ENCODE peak calls at places on chromosomes 1 and 21, in five cellular contexts. G, E, D, X and B are unnamed samples. For H3K9me3, the result is how much of the 10 kb centered on the place peaks cover.

GRCh38 chr1:221331263-221332183 is 410.4 kb downstream of the DUSP10 start:
- DNase-seq in G (no peak), E (no peak), X (no peak), D (no peak), B (no peak)

GRCh38 chr1:84504580-84505021 is 1.6 kb upstream of the SPATA1 start:
- DNase-seq in G (no peak), D (peak), E (no peak), X (no peak), B (peak)

GRCh38 chr1:19003371-19004290 is 47.2 kb upstream of the IFFO2 start:
- DNase-seq in X (no peak), E (no peak), G (no peak), D (no peak), B (no peak)

GRCh38 chr1:179025975-179026812 is 500 bp downstream of the FAM20B start:
- DNase-seq in G (no peak), X (peak), D (peak), E (peak), B (peak)

GRCh38 chr1:213669512-213669911 is 318.3 kb upstream of the PROX1 start:
- DNase-seq in X (no peak), E (no peak), D (no peak), G (no peak), B (no peak)

GRCh38 chr21:41707231-41707988 is 59.4 kb downstream of the RIPK4 start:
- DNase-seq in E (no peak), X (no peak), G (no peak), D (no peak), B (no peak)

GRCh38 chr1:77850082-77850481 is 38.3 kb upstream of the NEXN start:
- DNase-seq in E (no peak), G (no peak), X (no peak), D (no peak), B (no peak)

GRCh38 chr1:36366091-36366661 is 19.5 kb downstream of the STK40 start:
- DNase-seq in X (peak), E (no peak), D (peak), G (no peak), B (no peak)

GRCh38 chr21:42841156-42841915 is 38.0 kb downstream of the WDR4 start:
- DNase-seq in E (peak), X (peak), G (no peak), D (peak), B (no peak)

GRCh38 chr1:163706915-163707314 is 385.2 kb downstream of the NUF2 start:
- DNase-seq in G (no peak), X (no peak), D (no peak), E (no peak), B (peak)
- H3K9me3 ChIP-seq in G (under half), X (under half), D (under half), E (under half), B (under half)

GRCh38 chr1:112701227-112702066 is 5.5 kb downstream of the RHOC start:
- DNase-seq in D (no peak), X (peak), E (no peak), G (no peak), B (no peak)
- TF ChIP-seq POLR2AphosphoS5 in D (no peak), X (no peak), E (no peak), G (no peak), B (peak)

DNA sequence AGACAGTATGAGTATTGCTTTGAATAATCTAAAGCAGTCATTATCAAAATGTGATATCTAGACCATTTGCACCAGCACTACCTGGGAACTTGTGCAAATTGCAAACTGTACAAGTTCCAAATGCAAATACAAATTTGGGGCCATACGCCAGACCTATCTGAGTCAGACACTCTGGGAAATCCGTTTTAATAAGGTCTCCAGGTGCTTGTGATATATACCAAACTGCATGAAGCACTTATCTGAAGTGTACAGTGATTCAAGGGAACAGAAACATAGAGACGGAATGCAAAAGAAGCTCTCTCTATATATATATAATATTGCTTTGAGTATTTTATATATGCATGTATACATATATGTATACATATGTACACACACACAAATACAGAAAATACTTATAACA is 36.2 kb upstream of the ASPM start:
- DNase-seq in E (no peak), D (no peak), G (no peak), X (no peak), B (no peak)
- H3K9me3 ChIP-seq in E (under half), D (under half), G (under half), X (under half), B (under half)

GRCh38 chr1:107941123-107941522 is 23.9 kb downstream of the VAV3 start:
- DNase-seq in G (no peak), X (no peak), E (no peak), D (no peak), B (no peak)
- TF ChIP-seq POLR2AphosphoS5 in G (no peak), X (no peak), E (no peak), D (no peak), B (no peak)

GRCh38 chr1:248055261-248055660 is 8.6 kb downstream of the OR2L3 start:
- DNase-seq in E (no peak), D (no peak), X (no peak), G (no peak), B (no peak)
- H3K9me3 ChIP-seq in E (under half), D (under half), X (under half), G (under half), B (under half)

GRCh38 chr1:51423098-51423821 is 92.9 kb upstream of the TTC39A start:
- DNase-seq in D (no peak), E (no peak), X (no peak), G (no peak), B (peak)
- TF ChIP-seq POLR2AphosphoS5 in D (no peak), E (no peak), X (no peak), G (no peak), B (no peak)

DNA sequence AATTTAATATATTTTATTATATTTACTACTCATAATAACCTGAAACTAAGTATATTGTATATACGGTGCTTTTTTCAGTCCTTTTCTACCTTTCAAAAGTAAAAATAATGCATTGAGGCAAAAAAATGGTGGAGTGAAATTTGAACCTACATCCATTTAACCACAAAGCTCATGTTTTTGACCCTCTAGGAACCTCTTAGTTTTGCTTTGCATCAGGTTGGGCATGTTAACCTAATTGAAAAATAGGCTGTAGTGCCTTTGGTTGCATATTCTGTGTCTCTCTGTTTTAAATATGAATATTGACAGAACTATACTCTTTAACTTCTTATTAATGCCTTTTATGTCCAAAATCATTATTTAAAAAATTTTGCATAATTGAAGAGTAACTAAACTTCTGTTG is 3.8 kb downstream of the SGIP1 start:
- DNase-seq in G (no peak), X (no peak), D (no peak), E (no peak), B (no peak)
- H3K9me3 ChIP-seq in G (under half), X (under half), D (under half), E (under half), B (under half)

DNA sequence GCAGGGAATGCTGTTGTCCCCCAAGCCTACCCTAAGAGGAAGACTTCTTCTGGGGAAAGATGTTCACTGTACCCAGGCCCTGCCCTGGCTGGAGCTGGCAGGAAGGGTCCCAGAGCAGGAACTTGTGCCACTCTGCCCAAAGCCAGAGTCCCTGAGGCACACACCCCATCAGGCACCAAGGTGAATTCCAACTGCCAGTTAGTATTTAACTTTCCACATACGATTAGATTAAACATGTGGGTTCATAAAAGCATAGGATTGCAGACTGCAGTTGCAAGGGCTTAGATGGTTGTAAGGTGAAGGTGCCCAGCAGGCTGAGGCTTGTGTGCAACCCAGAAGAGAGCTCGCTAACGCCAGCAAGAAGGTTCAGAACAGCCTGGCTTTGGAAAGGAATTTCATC is at the start of gene KCNE2:
- DNase-seq in G (no peak), X (no peak), E (no peak), D (no peak), B (no peak)
- TF ChIP-seq POLR2AphosphoS5 in G (no peak), X (no peak), E (no peak), D (no peak), B (no peak)

GRCh38 chr21:25118648-25119047 is 488.6 kb downstream of the MRPL39 start:
- DNase-seq in G (no peak), X (no peak), E (no peak), D (no peak), B (no peak)
- H3K9me3 ChIP-seq in G (under half), X (under half), E (under half), D (under half), B (under half)

DNA sequence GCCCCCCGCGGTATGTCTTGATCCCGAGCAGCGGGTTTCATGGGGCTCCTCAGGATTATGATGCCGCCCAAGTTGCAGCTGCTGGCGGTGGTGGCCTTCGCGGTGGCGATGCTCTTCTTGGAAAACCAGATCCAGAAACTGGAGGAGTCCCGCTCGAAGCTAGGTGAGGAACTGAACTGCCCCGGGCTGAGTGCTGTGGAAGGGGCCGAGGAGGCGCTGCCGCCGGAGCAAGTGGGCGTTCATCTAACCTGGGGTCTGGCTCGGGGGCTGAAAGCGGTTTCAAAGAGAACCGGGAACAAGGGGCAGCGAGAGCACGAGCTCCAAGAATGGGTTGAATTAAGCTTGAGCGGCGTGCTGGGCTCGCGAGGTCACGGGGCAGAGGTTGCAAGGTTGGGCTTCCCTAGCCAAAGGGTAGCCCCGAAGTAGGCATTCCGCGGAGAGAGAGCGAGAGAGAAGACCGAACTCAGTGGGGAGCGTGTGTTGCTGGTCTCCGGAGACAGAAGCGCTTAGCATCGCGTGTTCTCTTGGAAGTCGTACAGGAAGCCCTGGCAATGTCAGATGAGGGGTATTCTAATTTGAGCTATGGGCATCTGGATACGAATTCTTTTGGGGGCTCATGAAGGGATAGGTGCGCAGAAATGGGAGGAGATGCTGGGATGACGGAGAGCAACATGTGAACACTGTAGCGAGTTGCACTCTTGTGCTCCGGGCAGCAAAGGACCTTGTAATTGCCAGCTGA is 732 bp downstream of the HS2ST1 start:
- DNase-seq in G (no peak), D (peak), X (peak), E (no peak), B (peak)
- TF ChIP-seq POLR2AphosphoS5 in G (peak), D (no peak), X (peak), E (no peak), B (no peak)